ENCODE peak calls at places on chromosomes 11 and 22, in five cellular contexts. R is neuronal stem cell, V is esophagus muscularis mucosa, S is colonic mucosa, U is astrocyte of the spinal cord. O is an unnamed sample.

GRCh38 chr11:31797227-31798056 is 13.7 kb downstream of the PAX6 start:
- DNase-seq in R (no peak), V (peak), S (no peak), U (no peak), O (no peak)

GRCh38 chr11:29351301-29351873 is 665.4 kb downstream of the KCNA4 start:
- DNase-seq in R (no peak), V (no peak), S (no peak), U (no peak), O (no peak)

GRCh38 chr11:2783536-2784082 is 83.8 kb upstream of the KCNQ1OT1 start:
- DNase-seq in R (no peak), V (no peak), S (no peak), U (no peak), O (no peak)

GRCh38 chr11:86358720-86359119 is 16.0 kb upstream of the CCDC81 start:
- DNase-seq in R (no peak), V (no peak), S (no peak), U (no peak), O (no peak)

GRCh38 chr22:39123811-39124668 is 27.0 kb downstream of the APOBEC3H start:
- DNase-seq in R (no peak), V (no peak), S (no peak), U (no peak), O (no peak)

GRCh38 chr22:40512426-40513136 is 123.9 kb downstream of the MRTFA start:
- DNase-seq in R (no peak), V (no peak), S (no peak), U (peak), O (peak)

GRCh38 chr11:58024601-58025091 is 965 bp downstream of the OR9Q1 start:
- DNase-seq in R (no peak), V (no peak), S (peak), U (peak), O (no peak)

GRCh38 chr22:47293368-47294221 is 531.1 kb downstream of the TBC1D22A start:
- DNase-seq in R (no peak), V (no peak), S (no peak), U (no peak), O (no peak)

GRCh38 chr11:70493089-70493474 is 94.8 kb downstream of the CTTN start:
- DNase-seq in R (no peak), V (no peak), S (no peak), U (no peak), O (no peak)

GRCh38 chr11:114193730-114194674 is 102.2 kb upstream of the NNMT start:
- DNase-seq in R (no peak), V (no peak), S (no peak), U (no peak), O (no peak)

GRCh38 chr11:3959015-3959917 is 103.8 kb downstream of the STIM1 start:
- DNase-seq in R (no peak), V (no peak), S (no peak), U (peak), O (peak)

GRCh38 chr11:63813035-63813562 is at the start of gene SPINDOC:
- DNase-seq in R (peak), V (peak), S (peak), U (peak), O (no peak)

GRCh38 chr11:78318321-78318720 is 99.3 kb downstream of the GAB2 start:
- DNase-seq in R (no peak), V (no peak), S (no peak), U (no peak), O (no peak)

GRCh38 chr11:12625438-12626071 is 48.7 kb upstream of the TEAD1 start:
- DNase-seq in R (no peak), V (no peak), S (no peak), U (peak), O (peak)

GRCh38 chr22:22939537-22940368 is 52.1 kb downstream of the IGLL5 start:
- DNase-seq in R (no peak), V (no peak), S (no peak), U (no peak), O (no peak)

GRCh38 chr11:67429722-67430121 is 1.4 kb downstream of the RPS6KB2 start:
- DNase-seq in R (no peak), V (no peak), S (no peak), U (no peak), O (no peak)
- H3K4me3 ChIP-seq in R (peak), V (no peak), S (peak), U (no peak), O (no peak)

GRCh38 chr22:46262449-46263207 is 515 bp downstream of the PKDREJ start:
- DNase-seq in R (no peak), V (no peak), S (peak), U (peak), O (no peak)
- H3K4me3 ChIP-seq in R (no peak), V (peak), S (no peak), U (no peak), O (no peak)

DNA sequence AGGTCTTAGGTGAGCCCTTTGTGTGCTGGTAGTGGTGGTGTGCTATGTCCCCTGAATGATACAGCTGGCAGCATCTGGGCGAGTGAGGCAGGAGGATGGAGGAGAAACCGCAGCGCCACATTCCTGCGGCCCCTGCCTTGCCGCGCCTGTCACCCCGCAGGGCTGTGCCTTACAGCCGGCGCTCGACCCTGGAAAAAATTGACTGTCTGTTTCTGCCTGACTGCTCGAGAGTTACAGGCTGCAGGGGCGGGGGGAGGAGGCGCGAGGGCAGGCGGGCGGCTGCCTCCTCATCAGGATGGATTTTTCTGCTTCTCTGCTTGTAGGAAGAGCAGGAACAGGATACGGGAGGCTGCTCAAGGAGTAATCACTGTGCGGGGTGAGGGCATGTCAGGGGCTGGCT is 443.4 kb downstream of the MIAT start:
- DNase-seq in R (peak), V (no peak), S (no peak), U (peak), O (no peak)
- H3K4me3 ChIP-seq in R (peak), V (peak), S (no peak), U (no peak), O (peak)

GRCh38 chr11:45846974-45847907 is at the start of gene CRY2:
- DNase-seq in R (peak), V (peak), S (peak), U (peak), O (peak)
- H3K4me3 ChIP-seq in R (peak), V (peak), S (peak), U (peak), O (peak)